ENCODE peak calls at places on chromosome 22, in six cellular contexts. U is tibial nerve, R is A673, G is psoas muscle, W is nephron progenitor cell, O is ascending aorta. H is an unnamed sample.

GRCh38 chr22:50209893-50210292 is 9.1 kb downstream of the SELENOO start:
- DNase-seq in U (peak; percentile 66), R (peak; percentile 77), G (peak; percentile 84), W (peak; percentile 69), O (no peak), H (peak; percentile 28)

GRCh38 chr22:22079404-22080148 is 97.0 kb upstream of the TOP3B start:
- DNase-seq in U (no peak), R (no peak), G (no peak), W (no peak), O (no peak), H (no peak)

GRCh38 chr22:19846620-19847344 is 7.9 kb downstream of the GNB1L start:
- DNase-seq in U (no peak), R (no peak), G (no peak), W (no peak), O (no peak), H (no peak)

GRCh38 chr22:47032956-47033647 is 270.7 kb downstream of the TBC1D22A start:
- DNase-seq in U (no peak), R (no peak), G (peak; percentile 38), W (peak; percentile 0), O (no peak), H (no peak)

GRCh38 chr22:40415531-40416266 is 45.3 kb downstream of the SGSM3 start:
- DNase-seq in U (no peak), R (no peak), G (no peak), W (no peak), O (no peak), H (no peak)

GRCh38 chr22:50673231-50674126 is 856 bp downstream of the SHANK3 start:
- DNase-seq in U (no peak), R (peak; percentile 43), G (no peak), W (no peak), O (no peak), H (no peak)

GRCh38 chr22:37632174-37633081 is 7.0 kb upstream of the SH3BP1 start:
- DNase-seq in U (no peak), R (no peak), G (no peak), W (no peak), O (no peak), H (no peak)

GRCh38 chr22:22666307-22667091 is 22.1 kb downstream of the GGTLC2 start:
- DNase-seq in U (no peak), R (peak; percentile 27), G (no peak), W (peak; percentile 49), O (no peak), H (peak; percentile 8)

GRCh38 chr22:32206774-32207758 is 2.2 kb upstream of the RFPL2 start:
- DNase-seq in U (no peak), R (peak; percentile 28), G (no peak), W (peak; percentile 22), O (no peak), H (no peak)

GRCh38 chr22:23862103-23862502 is 4.4 kb downstream of the SLC2A11 start:
- DNase-seq in U (no peak), R (peak; percentile 69), G (no peak), W (peak; percentile 36), O (no peak), H (no peak)
- TF ChIP-seq CTCF in U (peak; percentile 26), R (peak; percentile 83), G (peak; percentile 50), W (peak; percentile 40), O (no peak), H (peak; percentile 59)

GRCh38 chr22:45919504-45920286 is 57.3 kb downstream of the WNT7B start:
- DNase-seq in U (no peak), R (no peak), G (no peak), W (no peak), O (no peak), H (no peak)

GRCh38 chr22:45923812-45924211 is 53.1 kb downstream of the WNT7B start:
- DNase-seq in U (no peak), R (no peak), G (no peak), W (peak; percentile 40), O (no peak), H (no peak)

GRCh38 chr22:45923212-45923611 is 53.8 kb downstream of the WNT7B start:
- DNase-seq in U (no peak), R (no peak), G (no peak), W (no peak), O (no peak), H (no peak)

GRCh38 chr22:45922661-45923060 is 54.3 kb downstream of the WNT7B start:
- DNase-seq in U (no peak), R (no peak), G (no peak), W (no peak), O (no peak), H (no peak)

DNA sequence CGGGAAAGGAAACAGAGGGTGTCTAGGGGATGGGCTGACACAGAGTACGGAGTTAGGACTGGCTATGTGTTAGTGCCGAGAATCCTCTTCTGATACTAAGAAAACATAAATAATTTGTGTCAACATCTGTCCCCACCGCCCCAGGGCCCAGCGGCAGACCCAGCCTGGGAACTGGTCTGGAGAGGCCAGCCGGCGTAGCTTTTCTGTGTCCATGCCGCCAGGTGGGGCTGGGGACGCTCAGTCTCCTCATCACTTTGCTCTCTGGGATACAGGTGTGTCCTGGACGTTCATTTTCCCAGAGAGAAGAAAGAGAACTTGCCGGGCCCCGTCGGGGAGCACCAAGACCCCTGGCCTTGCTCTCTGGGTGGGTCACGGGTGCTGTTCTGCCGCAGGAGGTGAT is 54.7 kb downstream of the WNT7B start:
- DNase-seq in U (no peak), R (no peak), G (no peak), W (no peak), O (no peak), H (no peak)
- TF ChIP-seq CTCF in U (no peak), R (no peak), G (no peak), W (no peak), O (no peak), H (no peak)

GRCh38 chr22:17093081-17093480 is 8.3 kb downstream of the IL17RA start:
- DNase-seq in U (no peak), R (no peak), G (no peak), W (no peak), O (no peak), H (no peak)

GRCh38 chr22:17096095-17096494 is 11.3 kb downstream of the IL17RA start:
- DNase-seq in U (no peak), R (no peak), G (no peak), W (no peak), O (no peak), H (no peak)

GRCh38 chr22:17097062-17097461 is 12.3 kb downstream of the IL17RA start:
- DNase-seq in U (no peak), R (no peak), G (no peak), W (no peak), O (no peak), H (no peak)

GRCh38 chr22:17097701-17098100 is 12.9 kb downstream of the IL17RA start:
- DNase-seq in U (no peak), R (no peak), G (no peak), W (no peak), O (no peak), H (no peak)

GRCh38 chr22:17095538-17095937 is 10.7 kb downstream of the IL17RA start:
- DNase-seq in U (no peak), R (peak; percentile 33), G (no peak), W (peak; percentile 32), O (no peak), H (no peak)
- TF ChIP-seq CTCF in U (no peak), R (peak; percentile 61), G (no peak), W (peak; percentile 41), O (no peak), H (peak; percentile 21)

DNA sequence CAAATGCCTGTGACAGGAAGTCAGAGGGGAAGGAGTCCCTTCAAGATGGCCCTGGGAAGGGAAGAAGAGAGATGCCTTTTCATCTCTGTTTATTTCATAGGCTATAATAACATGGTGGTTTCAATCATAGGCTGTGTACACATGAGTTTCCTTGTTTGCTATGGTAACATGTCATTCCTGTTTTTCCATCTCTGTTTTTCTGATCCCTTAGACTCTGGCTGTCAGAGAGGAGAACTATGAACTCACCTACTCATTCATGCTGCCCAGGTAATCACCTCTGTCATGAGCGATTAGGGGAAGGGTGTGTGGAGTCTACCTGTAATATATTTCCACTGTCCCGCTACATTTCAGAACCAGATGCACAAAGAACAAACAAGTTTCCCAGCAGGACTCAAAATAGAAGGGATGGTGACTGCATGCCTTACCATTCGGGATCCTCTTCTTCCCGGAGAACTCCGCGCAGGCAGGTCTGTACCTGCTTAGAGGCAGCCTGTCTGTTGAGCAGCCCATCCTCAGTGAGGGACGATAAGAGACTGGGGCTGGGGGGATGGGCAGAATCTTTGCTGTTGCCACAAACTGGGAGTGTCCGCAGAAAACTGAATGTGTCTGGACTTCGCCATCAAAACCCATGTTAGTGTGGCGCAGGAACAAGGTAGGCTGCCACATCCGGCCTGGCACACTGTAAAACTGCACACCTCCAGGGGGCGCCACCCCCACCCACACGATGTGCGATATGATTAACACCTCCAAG is 7.1 kb upstream of the PEX26 start:
- DNase-seq in U (no peak), R (no peak), G (no peak), W (no peak), O (no peak), H (no peak)
- TF ChIP-seq CTCF in U (no peak), R (peak; percentile 55), G (peak; percentile 15), W (peak; percentile 25), O (no peak), H (peak; percentile 16)

GRCh38 chr22:43883719-43884415 is 7.9 kb downstream of the PNPLA5 start:
- DNase-seq in U (no peak), R (no peak), G (peak; percentile 48), W (no peak), O (no peak), H (no peak)

GRCh38 chr22:43886231-43886630 is 5.6 kb downstream of the PNPLA5 start:
- DNase-seq in U (no peak), R (no peak), G (peak; percentile 4), W (no peak), O (no peak), H (no peak)

GRCh38 chr22:43885319-43885671 is 6.5 kb downstream of the PNPLA5 start:
- DNase-seq in U (no peak), R (no peak), G (no peak), W (no peak), O (no peak), H (no peak)

GRCh38 chr22:43885786-43886185 is 6.0 kb downstream of the PNPLA5 start:
- DNase-seq in U (no peak), R (no peak), G (no peak), W (no peak), O (no peak), H (no peak)

DNA sequence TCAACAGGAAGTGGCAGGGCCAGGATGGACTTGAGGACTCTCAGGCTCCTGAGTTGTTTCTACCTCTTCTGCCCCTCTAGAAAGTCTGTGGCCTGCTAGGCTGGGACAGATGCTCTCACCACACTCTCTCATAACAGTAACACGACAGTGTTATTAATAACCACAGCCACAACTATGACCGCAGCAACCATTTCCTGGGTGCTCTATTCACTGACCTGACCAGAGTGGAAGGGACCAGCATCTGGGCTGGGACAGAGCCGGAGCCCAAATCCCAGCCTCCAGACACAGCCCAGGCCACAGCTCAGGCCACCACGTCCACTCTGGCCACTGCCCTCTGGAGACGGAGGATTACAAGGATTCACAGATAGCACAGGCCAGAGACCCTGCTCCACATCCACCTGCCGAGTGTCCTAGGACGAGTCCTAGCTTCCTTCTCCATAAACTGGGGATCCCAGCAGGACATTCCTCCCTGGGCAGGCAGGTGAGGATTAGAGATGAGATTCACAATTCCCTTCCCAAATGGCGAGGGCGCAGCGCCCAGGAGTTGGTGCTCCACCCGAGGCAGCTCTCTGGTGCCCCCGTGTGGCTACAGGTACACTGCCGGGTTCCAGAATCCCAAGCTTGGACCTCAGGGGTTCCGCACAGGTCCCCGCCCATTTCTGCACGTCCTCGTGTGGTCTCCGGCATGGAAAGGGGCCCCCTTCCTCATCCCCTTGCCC is 7.1 kb downstream of the PNPLA5 start:
- DNase-seq in U (peak; percentile 53), R (peak; percentile 72), G (peak; percentile 76), W (peak; percentile 79), O (no peak), H (peak; percentile 3)
- TF ChIP-seq CTCF in U (peak; percentile 65), R (peak; percentile 85), G (peak; percentile 65), W (peak; percentile 79), O (peak; percentile 36), H (peak; percentile 88)